ENCODE peak calls at places on chromosomes 16 and 17, in four cellular contexts. V, S, W and K are unnamed samples.

GRCh38 chr16:21608647-21609328 is 9.4 kb downstream of the METTL9 start:
- DNase-seq in V (peak; percentile 36), S (no peak), W (no peak), K (no peak)

GRCh38 chr16:49851468-49851787 is 4.5 kb downstream of the ZNF423 start:
- DNase-seq in W (no peak), S (no peak), V (no peak), K (peak; percentile 58)

GRCh38 chr16:68234188-68235104 is 1.5 kb downstream of the ESRP2 start:
- DNase-seq in V (no peak), S (peak; percentile 89), W (no peak), K (peak; percentile 97)

GRCh38 chr17:73838815-73839214 is 194.6 kb upstream of the SDK2 start:
- DNase-seq in S (no peak), V (no peak), W (no peak), K (no peak)

GRCh38 chr16:79997257-79997656 is 396.7 kb upstream of the MAF start:
- DNase-seq in W (no peak), S (no peak), V (peak; percentile 50), K (no peak)

GRCh38 chr17:76598004-76598439 is 12.4 kb upstream of the ST6GALNAC2 start:
- DNase-seq in W (peak; percentile 63), S (no peak), V (no peak), K (no peak)

GRCh38 chr16:1003551-1004347 is 22.2 kb downstream of the SOX8 start:
- DNase-seq in V (no peak), W (no peak), S (no peak), K (no peak)

GRCh38 chr16:12998376-12999085 is 97.1 kb downstream of the SHISA9 start:
- DNase-seq in V (no peak), S (no peak), W (no peak), K (no peak)

GRCh38 chr17:8695241-8695640 is 49.4 kb downstream of the CCDC42 start:
- DNase-seq in S (no peak), W (no peak), V (no peak), K (no peak)

GRCh38 chr16:84360170-84360569 is 8.2 kb upstream of the ATP2C2 start:
- DNase-seq in W (no peak), S (peak; percentile 10), V (no peak), K (no peak)

GRCh38 chr17:74054249-74054648 is 149.2 kb upstream of the RPL38 start:
- DNase-seq in V (no peak), S (no peak), W (no peak), K (no peak)

GRCh38 chr17:17809527-17810373 is 27.0 kb downstream of the SREBF1 start:
- DNase-seq in W (peak; percentile 60), S (no peak), V (peak; percentile 90), K (no peak)

GRCh38 chr17:17763734-17764133 is 73.1 kb downstream of the SREBF1 start:
- DNase-seq in S (no peak), V (no peak), W (no peak), K (no peak)

GRCh38 chr17:49753959-49754391 is 10.0 kb downstream of the FAM117A start:
- DNase-seq in W (no peak), S (no peak), V (no peak), K (no peak)

GRCh38 chr17:45837603-45838002 is 7.1 kb upstream of the SPPL2C start:
- DNase-seq in V (no peak), W (no peak), S (no peak), K (no peak)

GRCh38 chr17:13638855-13639458 is 37.2 kb upstream of the HS3ST3A1 start:
- DNase-seq in V (no peak), W (no peak), S (no peak), K (no peak)

GRCh38 chr17:60630352-60630751 is 30.4 kb downstream of the PPM1D start:
- DNase-seq in S (no peak), W (peak; percentile 23), V (no peak), K (no peak)